ENCODE peak calls at places on chromosome 4, in nine cellular contexts. X, B, G, P, Y, O, U, N and Q are unnamed samples.

GRCh38 chr4:172142331-172142738 is 329.1 kb downstream of the GALNTL6 start:
- DNase-seq in O (no peak), U (no peak), B (no peak), G (no peak), N (no peak), X (no peak), P (no peak), Y (no peak), Q (peak)

GRCh38 chr4:4506961-4507360 is 34.9 kb downstream of the STX18 start:
- DNase-seq in P (no peak), U (peak), O (no peak), B (peak), Y (no peak), X (no peak), N (no peak), G (no peak), Q (no peak)

GRCh38 chr4:61204353-61204752 is 4.2 kb downstream of the ADGRL3 start:
- DNase-seq in Y (no peak), B (peak), G (no peak), P (no peak), X (no peak), N (no peak), U (no peak), O (peak), Q (no peak)

GRCh38 chr4:176271749-176272148 is 2.7 kb upstream of the ASB5 start:
- DNase-seq in O (no peak), U (no peak), Y (no peak), G (no peak), P (no peak), X (no peak), N (no peak), B (no peak), Q (peak)

GRCh38 chr4:183636923-183637322 is 22.1 kb downstream of the RWDD4 start:
- DNase-seq in Y (no peak), P (no peak), G (no peak), N (peak), U (no peak), O (no peak), B (no peak), X (no peak), Q (no peak)

GRCh38 chr4:60034371-60034770 is 1165.8 kb upstream of the ADGRL3 start:
- DNase-seq in O (no peak), X (no peak), P (no peak), G (no peak), Y (no peak), U (no peak), B (no peak), N (no peak), Q (no peak)

GRCh38 chr4:88179261-88179660 is 20.8 kb upstream of the ABCG2 start:
- DNase-seq in X (no peak), O (no peak), U (no peak), G (no peak), B (no peak), Y (no peak), N (no peak), P (no peak), Q (no peak)

GRCh38 chr4:51995647-51996046 is 24.5 kb downstream of the LRRC66 start:
- DNase-seq in G (no peak), B (no peak), U (no peak), X (peak), P (no peak), O (no peak), Y (no peak), N (no peak), Q (no peak)

GRCh38 chr4:147017081-147017480 is 71.4 kb upstream of the TTC29 start:
- DNase-seq in P (no peak), O (no peak), B (peak), N (no peak), U (no peak), X (no peak), Y (no peak), G (no peak), Q (peak)

GRCh38 chr4:14379148-14379547 is 623.1 kb upstream of the CPEB2 start:
- DNase-seq in X (no peak), B (no peak), P (no peak), U (no peak), O (no peak), Y (no peak), N (no peak), G (no peak), Q (peak)

GRCh38 chr4:7904108-7904516 is 35.5 kb downstream of the AFAP1 start:
- DNase-seq in X (no peak), G (no peak), U (no peak), O (peak), B (peak), N (no peak), P (peak), Y (no peak), Q (peak)

GRCh38 chr4:136650541-136651277 is 881.6 kb downstream of the PCDH18 start:
- DNase-seq in Y (no peak), P (no peak), N (peak), G (no peak), O (no peak), B (peak), U (no peak), X (no peak), Q (peak)

GRCh38 chr4:186936496-186937375 is 213.1 kb upstream of the FAT1 start:
- DNase-seq in O (no peak), X (no peak), N (no peak), Y (no peak), U (no peak), B (peak), P (no peak), G (no peak), Q (peak)

GRCh38 chr4:125368684-125369083 is 53.9 kb downstream of the FAT4 start:
- DNase-seq in X (no peak), B (peak), G (no peak), O (no peak), Y (no peak), N (no peak), P (peak), U (no peak), Q (peak)

DNA sequence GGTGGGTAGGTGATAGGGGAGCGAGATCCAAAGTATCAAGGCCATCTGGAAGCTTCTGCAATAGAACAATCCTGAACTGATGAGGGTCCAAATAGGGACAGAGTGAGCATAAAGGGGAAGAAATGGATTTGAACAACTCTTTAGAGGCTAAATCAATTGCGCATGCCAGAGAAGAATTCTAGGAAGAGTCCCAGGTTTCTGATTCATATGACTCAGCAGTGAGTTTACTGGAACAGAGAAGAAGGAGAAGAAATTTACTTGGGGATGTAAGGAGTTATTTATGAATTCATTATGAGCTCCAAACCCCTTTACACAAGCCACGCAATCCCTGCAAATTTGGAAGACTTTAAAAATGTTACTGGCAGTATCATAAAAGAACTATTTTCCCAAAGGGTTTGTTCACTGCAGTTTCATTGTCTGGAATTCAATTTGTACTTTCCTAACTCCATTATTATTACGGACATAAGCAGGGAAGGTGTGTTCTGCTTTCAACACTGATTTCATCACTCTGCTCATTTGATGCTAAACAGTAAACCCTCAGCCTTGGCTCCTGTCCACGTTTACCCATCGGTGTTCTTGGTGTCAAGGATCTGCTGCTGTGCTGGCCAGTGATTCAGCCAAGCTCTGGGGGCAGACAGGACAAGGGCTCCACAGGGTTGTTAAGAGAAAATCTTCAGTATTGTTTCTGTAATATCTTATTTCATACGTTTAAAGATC is 273.8 kb downstream of the HNRNPD start:
- DNase-seq in B (no peak), U (no peak), Y (no peak), P (no peak), G (no peak), N (no peak), O (no peak), X (no peak), Q (peak)
- H3K4me3 ChIP-seq in B (no peak), U (no peak), Y (no peak), P (no peak), G (no peak), N (no peak), O (no peak), X (no peak), Q (no peak)

GRCh38 chr4:42655921-42656735 is 777 bp downstream of the ATP8A1 start:
- DNase-seq in X (peak), O (peak), P (no peak), N (peak), B (no peak), G (peak), U (peak), Y (peak), Q (no peak)
- TF ChIP-seq CTCF in X (no peak), O (no peak), P (no peak), N (no peak), B (no peak), G (no peak), U (no peak), Y (no peak), Q (no peak)

GRCh38 chr4:121072836-121073362 is 564 bp upstream of the NDNF start:
- DNase-seq in X (peak), U (peak), B (no peak), G (no peak), N (no peak), P (no peak), O (peak), Y (peak), Q (no peak)
- H3K4me3 ChIP-seq in X (peak), U (peak), B (peak), G (peak), N (peak), P (peak), O (peak), Y (peak), Q (peak)

DNA sequence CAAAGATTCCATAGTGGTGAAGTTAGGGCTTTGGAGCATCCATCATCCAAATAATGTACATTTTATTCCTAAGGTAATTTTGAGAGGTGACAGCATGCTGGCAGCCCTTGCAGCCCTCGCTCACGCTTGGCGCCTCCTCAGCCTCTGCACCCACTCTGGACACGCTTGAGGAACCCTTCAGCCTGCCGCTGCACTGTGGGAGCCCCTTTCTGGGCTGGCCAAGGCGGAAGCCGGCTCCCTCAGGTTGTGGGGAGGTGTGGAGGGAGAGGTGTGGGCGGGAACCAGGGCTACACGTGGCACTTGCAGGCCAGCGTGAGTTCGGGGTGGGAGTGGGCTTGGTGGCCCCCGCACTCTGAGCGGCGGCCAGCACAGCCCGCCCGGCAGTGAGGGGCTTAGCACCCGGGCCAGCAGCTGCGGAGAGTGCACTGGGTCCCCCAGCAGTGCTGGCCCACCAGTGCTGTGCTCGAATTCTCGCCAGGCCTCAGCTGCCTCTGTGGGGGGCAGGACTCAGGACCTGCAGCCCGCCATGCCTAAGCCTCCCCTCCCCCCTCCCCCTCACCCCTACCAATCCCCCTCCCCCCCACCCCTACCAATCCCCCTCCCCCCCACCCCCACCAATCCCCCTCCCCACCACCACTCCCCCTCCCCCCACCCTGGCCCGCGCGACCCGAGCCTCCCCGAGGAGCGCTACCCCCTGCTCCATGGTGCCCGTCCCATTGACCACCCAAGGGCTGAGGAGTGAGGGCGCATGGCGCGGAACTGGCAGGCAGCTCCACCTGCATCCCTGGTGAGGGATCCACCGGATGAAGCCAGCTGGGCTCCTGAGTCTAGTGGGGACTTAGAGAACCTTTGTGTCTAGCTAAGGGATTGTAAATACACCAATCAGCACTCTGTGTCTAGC is 37.0 kb upstream of the DKK2 start:
- DNase-seq in X (no peak), O (no peak), G (no peak), N (no peak), P (no peak), U (no peak), B (no peak), Y (no peak), Q (no peak)
- TF ChIP-seq CTCF in X (no peak), O (no peak), G (no peak), N (no peak), P (no peak), U (no peak), B (no peak), Y (no peak), Q (no peak)

GRCh38 chr4:81566076-81566663 is 94.5 kb upstream of the RASGEF1B start:
- DNase-seq in U (no peak), G (peak), Y (no peak), X (no peak), B (peak), N (no peak), P (no peak), O (no peak), Q (peak)
- H3K4me3 ChIP-seq in U (no peak), G (peak), Y (peak), X (no peak), B (peak), N (no peak), P (no peak), O (no peak), Q (no peak)